ENCODE peak calls at places on chromosomes 1 and 21, in nine cellular contexts. Y, V, I, U, Q, G, P, A and H are unnamed samples.
A peak's percentile ranks its signal among the peaks of the same experiment; 100 is the strongest.

GRCh38 chr1:17551755-17552234 is 12.3 kb downstream of the ARHGEF10L start:
- DNase-seq in Y (peak; percentile 71), V (no peak), I (peak; percentile 89), U (no peak), Q (no peak), G (no peak), P (no peak), A (no peak), H (no peak)

GRCh38 chr1:1359668-1360468 is 1.5 kb upstream of the MXRA8 start:
- DNase-seq in Y (no peak), V (no peak), I (peak; percentile 84), U (no peak), Q (peak; percentile 50), G (peak; percentile 80), P (no peak), A (no peak), H (peak; percentile 66)

GRCh38 chr1:21305155-21305899 is 15.1 kb upstream of the ECE1 start:
- DNase-seq in Y (no peak), V (no peak), I (no peak), U (no peak), Q (no peak), G (no peak), P (no peak), A (no peak), H (no peak)

GRCh38 chr1:156834322-156834721 is 17.7 kb upstream of the SH2D2A start:
- DNase-seq in Y (no peak), V (no peak), I (no peak), U (no peak), Q (no peak), G (no peak), P (no peak), A (no peak), H (no peak)

GRCh38 chr21:42112223-42112622 is 41.1 kb downstream of the UMODL1 start:
- DNase-seq in Y (no peak), V (no peak), I (no peak), U (no peak), Q (no peak), G (no peak), P (no peak), A (no peak), H (no peak)

GRCh38 chr1:19725606-19726005 is 60.9 kb downstream of the HTR6 start:
- DNase-seq in Y (no peak), V (no peak), I (no peak), U (no peak), Q (no peak), G (no peak), P (no peak), A (no peak), H (no peak)

GRCh38 chr1:10787274-10787673 is 9.2 kb downstream of the CASZ1 start:
- DNase-seq in Y (no peak), V (no peak), I (no peak), U (no peak), Q (no peak), G (no peak), P (no peak), A (no peak), H (no peak)

GRCh38 chr1:110637475-110637874 is 31.3 kb upstream of the KCNA2 start:
- DNase-seq in Y (no peak), V (no peak), I (no peak), U (no peak), Q (no peak), G (no peak), P (no peak), A (no peak), H (no peak)

GRCh38 chr1:194723067-194723466 is 1536.7 kb upstream of the B3GALT2 start:
- DNase-seq in Y (no peak), V (no peak), I (no peak), U (no peak), Q (no peak), G (no peak), P (no peak), A (no peak), H (no peak)

GRCh38 chr1:119713538-119714456 is 2.1 kb downstream of the PHGDH start:
- DNase-seq in Y (no peak), V (no peak), I (no peak), U (no peak), Q (no peak), G (no peak), P (peak; percentile 89), A (no peak), H (no peak)

GRCh38 chr1:246728311-246728710 is 4.1 kb downstream of the SCCPDH start:
- DNase-seq in Y (no peak), V (no peak), I (no peak), U (no peak), Q (no peak), G (no peak), P (no peak), A (no peak), H (no peak)

GRCh38 chr1:156115514-156116374 is 1.2 kb downstream of the LMNA start:
- DNase-seq in Y (peak; percentile 62), V (peak; percentile 64), I (peak; percentile 64), U (peak; percentile 89), Q (peak; percentile 41), G (no peak), P (no peak), A (peak; percentile 76), H (peak; percentile 77)

GRCh38 chr21:26445440-26445839 is 127.6 kb downstream of the CYYR1 start:
- DNase-seq in Y (no peak), V (no peak), I (no peak), U (no peak), Q (no peak), G (no peak), P (no peak), A (no peak), H (no peak)

GRCh38 chr1:60874703-60875102 is 207.7 kb upstream of the NFIA start:
- DNase-seq in Y (no peak), V (peak; percentile 2), I (no peak), U (no peak), Q (no peak), G (no peak), P (no peak), A (no peak), H (no peak)

GRCh38 chr21:42312626-42313104 is 2.5 kb downstream of the TFF3 start:
- DNase-seq in Y (no peak), V (no peak), I (no peak), U (no peak), Q (no peak), G (no peak), P (no peak), A (no peak), H (no peak)

GRCh38 chr1:109249654-109250401 is 489 bp downstream of the CELSR2 start:
- DNase-seq in Y (no peak), V (no peak), I (peak; percentile 83), U (no peak), Q (no peak), G (no peak), P (no peak), A (no peak), H (no peak)

DNA sequence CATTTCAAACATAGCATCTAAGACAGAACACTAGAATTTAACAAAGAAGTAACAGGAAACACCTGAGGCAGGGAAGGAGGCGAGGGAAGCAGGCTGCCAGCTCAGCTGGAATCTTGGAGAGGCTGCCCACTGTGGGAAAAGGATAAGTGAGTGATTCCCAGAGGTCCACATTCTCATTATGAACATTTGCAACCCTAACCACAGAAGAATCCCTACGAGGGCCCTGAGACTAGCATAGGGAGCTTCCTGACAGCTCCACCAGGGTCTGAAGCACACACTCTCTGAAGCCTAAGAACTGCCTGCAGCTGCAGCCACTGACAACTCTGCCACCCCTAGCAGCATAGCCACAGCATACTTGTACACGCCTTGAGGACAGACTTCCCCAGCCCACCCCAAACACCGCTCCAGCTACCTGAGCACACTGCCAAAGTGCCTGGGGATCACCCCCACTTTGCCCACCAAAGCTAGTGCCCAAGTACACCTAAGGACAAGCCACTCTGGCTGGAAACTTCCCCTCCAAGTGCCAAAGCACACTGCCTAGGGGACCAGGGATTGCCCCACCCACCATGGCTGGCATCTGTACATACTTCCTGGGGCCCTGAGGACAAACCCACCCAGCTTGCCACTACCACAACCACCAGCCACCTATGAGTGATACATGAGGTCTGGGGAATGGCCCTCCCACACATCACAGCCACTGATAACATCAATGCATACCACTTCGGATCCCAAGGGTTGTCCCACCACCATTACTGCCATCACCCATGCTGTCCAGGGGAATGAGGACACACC is 76.6 kb upstream of the GUCA2A start:
- DNase-seq in Y (no peak), V (no peak), I (no peak), U (no peak), Q (no peak), G (no peak), P (no peak), A (no peak), H (no peak)
- TF ChIP-seq EP300 in Y (no peak), V (no peak), I (no peak), U (no peak), Q (no peak), G (no peak), P (no peak), A (no peak), H (no peak)

GRCh38 chr1:202046748-202047708 is 36.6 kb downstream of the ELF3 start:
- DNase-seq in Y (peak; percentile 45), V (peak; percentile 95), I (no peak), U (no peak), Q (peak; percentile 63), G (no peak), P (no peak), A (peak; percentile 55), H (no peak)
- H3K27ac ChIP-seq in Y (peak overlapping the region; percentile 86), V (peak overlapping the region; percentile 97), I (no peak overlapping the region), U (peak overlapping the region; percentile 55), Q (peak overlapping the region; percentile 16), G (no peak overlapping the region), P (no peak overlapping the region), A (peak overlapping the region; percentile 96), H (no peak overlapping the region)

DNA sequence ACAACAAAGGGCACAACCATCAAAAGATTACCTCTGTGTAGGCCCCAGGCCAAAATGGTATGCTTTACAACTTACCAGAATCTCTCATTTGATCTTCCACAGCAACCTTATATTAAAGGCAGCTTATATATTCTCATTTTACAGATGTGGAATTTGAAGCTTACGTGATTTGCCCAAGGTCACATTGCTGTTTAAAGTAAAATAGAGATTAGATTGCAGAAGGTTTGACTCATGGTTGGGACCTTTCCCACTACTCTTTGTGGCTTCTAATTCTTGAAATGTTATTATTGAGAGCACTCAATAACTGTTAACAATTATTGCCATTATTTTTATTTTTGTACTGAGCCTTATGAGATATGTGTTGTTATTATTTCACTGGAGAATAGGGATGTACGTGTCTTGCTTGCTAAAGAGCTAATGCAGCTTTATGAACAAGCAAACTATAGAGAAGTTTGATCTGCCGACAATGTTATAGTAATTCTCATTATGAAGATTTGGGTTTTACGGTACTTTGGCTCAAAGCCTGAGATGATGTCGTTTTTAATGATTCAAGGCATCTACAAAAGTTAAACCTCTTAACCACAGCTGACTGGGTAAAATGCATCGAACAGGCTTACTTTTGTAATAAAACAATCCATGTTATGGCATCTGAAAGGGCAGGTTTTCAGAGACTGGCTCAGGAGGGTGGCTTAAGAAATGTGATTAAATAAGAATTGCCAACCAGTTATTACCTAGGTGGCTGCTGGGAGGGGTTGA is 43.3 kb upstream of the TSNAX start:
- DNase-seq in Y (no peak), V (no peak), I (no peak), U (no peak), Q (peak; percentile 24), G (no peak), P (no peak), A (no peak), H (no peak)
- TF ChIP-seq EP300 in Y (no peak), V (no peak), I (no peak), U (no peak), Q (no peak), G (no peak), P (no peak), A (no peak), H (no peak)

DNA sequence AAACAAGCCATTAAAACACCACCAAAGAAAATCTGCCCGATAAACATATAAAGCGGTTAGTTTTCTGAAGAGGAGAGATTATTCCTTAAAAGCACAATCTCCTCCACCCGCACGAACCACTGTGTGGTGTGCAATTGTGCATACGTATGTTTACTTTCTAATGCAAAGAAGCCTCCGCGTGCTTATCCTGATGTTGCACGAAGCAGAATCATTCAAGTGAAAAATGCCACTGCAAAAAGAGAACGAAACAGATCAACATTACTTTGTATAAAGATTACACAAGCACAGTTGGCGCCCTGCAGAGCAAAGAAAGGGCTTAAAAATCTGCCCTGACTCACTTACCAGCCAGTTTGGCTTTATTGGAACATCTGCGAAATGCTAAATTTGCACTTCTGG is 166.8 kb downstream of the ZNF281 start:
- DNase-seq in Y (no peak), V (no peak), I (no peak), U (no peak), Q (no peak), G (no peak), P (no peak), A (no peak), H (no peak)
- H3K27ac ChIP-seq in Y (peak overlapping the region; percentile 40), V (no peak overlapping the region), I (no peak overlapping the region), U (no peak overlapping the region), Q (no peak overlapping the region), G (peak overlapping the region; percentile 7), P (peak overlapping the region; percentile 38), A (no peak overlapping the region), H (no peak overlapping the region)